ENCODE peak calls at places on chromosomes 16 and 17, in four cellular contexts. One of them, this sample, is unnamed.

GRCh38 chr17:17635126-17635525 is 43.6 kb upstream of the PEMT start:
- DNase-seq in endothelial cell of umbilical vein: no peak
- DNase-seq in HCT116: no peak
- DNase-seq in stomach: no peak
- DNase-seq in this sample: no peak

GRCh38 chr17:46003907-46004748 is 5.1 kb downstream of the STH start:
- DNase-seq in endothelial cell of umbilical vein: no peak
- DNase-seq in HCT116: no peak
- DNase-seq in stomach: peak; percentile 84
- DNase-seq in this sample: no peak

GRCh38 chr17:31511176-31511540 is 119.7 kb downstream of the RAB11FIP4 start:
- DNase-seq in endothelial cell of umbilical vein: peak; percentile 18
- DNase-seq in HCT116: no peak
- DNase-seq in stomach: peak; percentile 90
- DNase-seq in this sample: no peak

GRCh38 chr16:63302841-63303240 is 1266.6 kb upstream of the CDH8 start:
- DNase-seq in endothelial cell of umbilical vein: no peak
- DNase-seq in HCT116: no peak
- DNase-seq in stomach: no peak
- DNase-seq in this sample: no peak

GRCh38 chr16:4935231-4935855 is 1.6 kb downstream of the PPL start:
- DNase-seq in endothelial cell of umbilical vein: no peak
- DNase-seq in HCT116: no peak
- DNase-seq in stomach: peak; percentile 83
- DNase-seq in this sample: no peak

GRCh38 chr17:12958786-12959185 is 59.0 kb downstream of the ELAC2 start:
- DNase-seq in endothelial cell of umbilical vein: no peak
- DNase-seq in HCT116: no peak
- DNase-seq in stomach: no peak
- DNase-seq in this sample: no peak

GRCh38 chr17:44872131-44872768 is 24.6 kb downstream of the HIGD1B start:
- DNase-seq in endothelial cell of umbilical vein: peak; percentile 40
- DNase-seq in HCT116: no peak
- DNase-seq in stomach: no peak
- DNase-seq in this sample: no peak

GRCh38 chr16:56637814-56638750 is at the start of gene MT1A:
- DNase-seq in endothelial cell of umbilical vein: peak; percentile 28
- DNase-seq in HCT116: no peak
- DNase-seq in stomach: peak; percentile 87
- DNase-seq in this sample: no peak

GRCh38 chr17:43832976-43833829 is at the start of gene MPP3:
- DNase-seq in endothelial cell of umbilical vein: peak; percentile 66
- DNase-seq in HCT116: no peak
- DNase-seq in stomach: peak; percentile 78
- DNase-seq in this sample: peak; percentile 92
- TF ChIP-seq POLR2A in endothelial cell of umbilical vein: peak; percentile 69
- TF ChIP-seq POLR2A in HCT116: no peak
- TF ChIP-seq POLR2A in stomach: no peak
- TF ChIP-seq POLR2A in this sample: peak; percentile 78

GRCh38 chr17:81867123-81867951 is 3.8 kb downstream of the ARHGDIA start:
- DNase-seq in endothelial cell of umbilical vein: no peak
- DNase-seq in HCT116: no peak
- DNase-seq in stomach: peak; percentile 52
- DNase-seq in this sample: no peak
- TF ChIP-seq POLR2A in endothelial cell of umbilical vein: peak; percentile 27
- TF ChIP-seq POLR2A in HCT116: no peak
- TF ChIP-seq POLR2A in stomach: no peak
- TF ChIP-seq POLR2A in this sample: peak; percentile 33

DNA sequence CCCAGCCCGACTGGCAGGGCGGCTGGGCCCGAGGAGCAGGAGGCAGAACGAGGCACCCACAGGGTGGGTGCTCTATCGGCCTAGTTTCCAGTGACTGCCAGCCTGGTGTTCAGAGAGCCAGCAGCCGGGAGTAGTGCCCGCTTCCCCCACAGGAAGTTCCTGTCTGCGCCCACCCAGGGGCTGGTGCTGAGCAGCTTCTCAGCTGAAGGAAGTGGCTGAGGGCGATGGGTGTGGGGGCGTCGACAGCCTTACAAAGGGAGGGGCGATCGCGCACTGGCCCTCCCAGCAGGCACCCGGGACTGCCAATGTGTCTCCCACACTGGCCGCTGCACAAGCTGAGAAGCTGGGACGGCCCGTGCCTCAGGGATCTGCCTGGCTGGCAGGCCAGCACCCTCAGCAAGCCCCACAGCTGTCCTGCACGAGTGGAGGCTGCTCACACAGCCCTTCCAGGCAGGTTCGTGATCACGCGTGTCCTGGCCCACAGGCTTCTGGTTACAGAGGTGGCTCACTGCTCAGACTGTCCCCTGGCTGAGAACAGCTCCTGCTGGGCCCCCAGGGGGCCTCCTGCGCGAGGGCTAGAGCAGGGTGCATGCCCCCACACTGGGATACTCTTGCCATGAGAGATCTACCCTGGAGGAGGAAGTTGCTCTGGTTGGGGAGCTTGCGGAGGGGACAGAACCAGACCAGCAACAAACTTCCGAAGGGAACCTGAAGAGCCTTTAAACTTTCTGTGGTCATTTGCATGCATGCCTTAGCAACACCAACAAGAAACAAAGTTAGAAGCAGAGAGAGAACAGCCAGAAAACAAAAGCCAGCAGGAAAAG is 2.5 kb downstream of the RNF166 start:
- DNase-seq in endothelial cell of umbilical vein: peak; percentile 59
- DNase-seq in HCT116: no peak
- DNase-seq in stomach: peak; percentile 43
- DNase-seq in this sample: no peak
- TF ChIP-seq POLR2A in endothelial cell of umbilical vein: peak; percentile 55
- TF ChIP-seq POLR2A in HCT116: no peak
- TF ChIP-seq POLR2A in stomach: no peak
- TF ChIP-seq POLR2A in this sample: no peak

GRCh38 chr17:81510798-81511549 is 1.6 kb downstream of the ACTG1 start:
- DNase-seq in endothelial cell of umbilical vein: peak; percentile 30
- DNase-seq in HCT116: no peak
- DNase-seq in stomach: no peak
- DNase-seq in this sample: no peak

GRCh38 chr17:81509048-81509686 is 3.4 kb downstream of the ACTG1 start:
- DNase-seq in endothelial cell of umbilical vein: peak; percentile 29
- DNase-seq in HCT116: no peak
- DNase-seq in stomach: no peak
- DNase-seq in this sample: no peak

GRCh38 chr17:81508639-81509047 is 4.0 kb downstream of the ACTG1 start:
- DNase-seq in endothelial cell of umbilical vein: peak; percentile 39
- DNase-seq in HCT116: peak; percentile 84
- DNase-seq in stomach: no peak
- DNase-seq in this sample: no peak

GRCh38 chr17:81510524-81510797 is 2.1 kb downstream of the ACTG1 start:
- DNase-seq in endothelial cell of umbilical vein: no peak
- DNase-seq in HCT116: no peak
- DNase-seq in stomach: no peak
- DNase-seq in this sample: no peak

DNA sequence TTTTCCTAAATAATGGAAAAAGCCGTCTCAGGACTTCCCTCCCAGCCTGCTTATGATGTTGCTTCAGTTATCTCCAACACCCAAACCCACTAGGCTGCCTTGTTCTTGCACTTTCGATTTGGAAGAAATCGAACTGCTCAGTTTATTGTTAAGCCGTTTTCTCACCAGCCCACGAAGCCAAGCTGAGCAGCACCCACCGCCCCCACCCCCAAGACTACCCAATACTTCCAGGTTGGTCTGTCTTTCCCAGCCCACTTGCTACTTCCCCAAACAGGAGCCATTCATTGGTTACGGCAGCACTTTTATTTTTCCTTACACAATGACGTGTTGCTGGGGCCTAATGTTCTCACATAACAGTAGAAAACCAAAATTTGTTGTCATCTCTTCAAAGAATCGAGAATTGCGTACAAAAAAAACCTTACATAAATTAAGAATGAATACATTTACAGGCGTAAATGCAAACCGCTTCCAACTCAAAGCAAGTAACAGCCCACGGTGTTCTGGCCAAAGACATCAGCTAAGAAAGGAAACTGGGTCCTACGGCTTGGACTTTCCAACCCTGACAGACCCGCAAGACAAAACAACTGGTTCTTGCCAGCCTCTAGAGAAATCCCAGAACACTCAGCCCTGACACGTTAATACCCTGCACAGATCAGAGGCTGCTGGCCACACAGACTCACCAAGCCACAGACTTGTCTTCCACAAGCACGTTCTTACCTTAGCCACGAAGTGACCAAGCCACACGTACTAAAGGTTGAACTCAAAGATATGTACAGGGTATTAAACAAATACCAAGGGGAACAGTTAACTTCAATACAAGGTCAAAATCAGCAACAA is 2.7 kb downstream of the ACTG1 start:
- DNase-seq in endothelial cell of umbilical vein: peak; percentile 27
- DNase-seq in HCT116: no peak
- DNase-seq in stomach: no peak
- DNase-seq in this sample: no peak
- TF ChIP-seq POLR2A in endothelial cell of umbilical vein: peak; percentile 47
- TF ChIP-seq POLR2A in HCT116: no peak
- TF ChIP-seq POLR2A in stomach: no peak
- TF ChIP-seq POLR2A in this sample: no peak

DNA sequence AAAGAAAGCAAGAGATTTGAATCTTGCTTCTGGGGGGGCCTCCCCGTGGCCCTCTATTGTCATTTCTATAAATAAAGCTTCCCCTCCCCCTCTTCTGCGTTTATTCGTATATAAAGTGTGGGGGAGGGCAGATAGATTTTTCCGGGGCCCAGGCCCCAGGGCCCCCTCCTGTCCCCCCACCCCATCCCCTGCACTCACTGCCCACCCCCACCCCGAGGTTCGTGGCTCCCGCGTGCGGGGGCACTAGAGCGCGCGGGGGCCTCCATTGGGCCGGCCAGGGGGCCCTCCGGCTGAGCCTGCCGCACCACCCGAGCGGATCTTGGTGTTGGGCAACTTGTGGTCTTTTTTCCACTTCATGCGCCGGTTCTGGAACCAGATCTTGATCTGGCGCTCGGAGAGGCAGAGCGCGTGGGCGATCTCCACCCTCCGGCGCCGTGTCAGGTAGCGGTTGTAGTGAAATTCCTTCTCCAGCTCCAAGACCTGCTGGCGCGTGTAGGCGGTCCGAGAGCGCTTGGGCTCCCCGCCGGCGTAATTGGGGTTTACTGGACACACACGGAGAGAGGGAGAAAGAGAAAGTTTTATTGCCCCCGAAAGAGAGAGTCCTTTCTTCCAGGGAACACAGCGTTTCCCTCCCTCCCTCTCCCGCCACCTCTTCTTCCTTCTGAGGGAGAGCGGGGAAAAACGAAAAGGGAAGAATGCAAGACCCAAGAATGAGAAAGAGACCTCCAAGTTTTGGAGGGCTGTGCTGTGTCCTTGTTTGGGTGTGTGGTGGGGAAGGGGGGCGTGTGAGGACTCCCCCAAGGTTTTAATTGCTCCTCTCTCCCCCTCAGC is 1.5 kb downstream of the HOXB4 start:
- DNase-seq in endothelial cell of umbilical vein: peak; percentile 49
- DNase-seq in HCT116: no peak
- DNase-seq in stomach: no peak
- DNase-seq in this sample: no peak
- TF ChIP-seq POLR2A in endothelial cell of umbilical vein: peak; percentile 16
- TF ChIP-seq POLR2A in HCT116: no peak
- TF ChIP-seq POLR2A in stomach: no peak
- TF ChIP-seq POLR2A in this sample: no peak

This sample was measured in H54.